ENCODE peak calls at places on chromosome 1, in four cellular contexts. Y, O, H and R are unnamed samples.

GRCh38 chr1:204256531-204256930 is 42.7 kb upstream of the GOLT1A start:
- DNase-seq in Y (no peak), O (no peak), H (no peak), R (no peak)

GRCh38 chr1:110879758-110880606 is 7.0 kb downstream of the CD53 start:
- DNase-seq in Y (no peak), O (no peak), H (no peak), R (no peak)

GRCh38 chr1:183267646-183268431 is 81.8 kb downstream of the LAMC2 start:
- DNase-seq in Y (no peak), O (no peak), H (no peak), R (no peak)

GRCh38 chr1:230642263-230642959 is at the start of gene COG2:
- DNase-seq in Y (peak; percentile 93), O (peak; percentile 88), H (peak; percentile 48), R (peak; percentile 34)

GRCh38 chr1:191963286-191963685 is 195.0 kb upstream of the RGS18 start:
- DNase-seq in Y (no peak), O (no peak), H (no peak), R (no peak)

GRCh38 chr1:245311887-245312286 is 157.1 kb downstream of the KIF26B start:
- DNase-seq in Y (no peak), O (no peak), H (no peak), R (no peak)

GRCh38 chr1:87715471-87715870 is 386.8 kb downstream of the LMO4 start:
- DNase-seq in Y (no peak), O (no peak), H (no peak), R (no peak)

GRCh38 chr1:246151796-246152434 is 355.2 kb downstream of the SMYD3 start:
- DNase-seq in Y (no peak), O (no peak), H (no peak), R (no peak)

GRCh38 chr1:2290595-2291510 is 62.7 kb downstream of the SKI start:
- DNase-seq in Y (peak; percentile 22), O (peak; percentile 51), H (no peak), R (peak; percentile 70)

GRCh38 chr1:37391181-37391949 is 83.0 kb upstream of the ZC3H12A start:
- DNase-seq in Y (no peak), O (no peak), H (peak; percentile 58), R (no peak)

GRCh38 chr1:78227705-78228260 is 182.0 kb downstream of the GIPC2 start:
- DNase-seq in Y (no peak), O (no peak), H (no peak), R (no peak)

GRCh38 chr1:228933753-228934152 is 198.5 kb downstream of the RHOU start:
- DNase-seq in Y (no peak), O (no peak), H (no peak), R (no peak)

GRCh38 chr1:35568975-35569395 is 4.1 kb upstream of the TFAP2E start:
- DNase-seq in Y (peak; percentile 92), O (peak; percentile 36), H (peak; percentile 59), R (peak; percentile 31)

GRCh38 chr1:186754542-186755150 is 74.1 kb upstream of the PLA2G4A start:
- DNase-seq in Y (no peak), O (no peak), H (no peak), R (no peak)

GRCh38 chr1:10755977-10756521 is 40.4 kb downstream of the CASZ1 start:
- DNase-seq in Y (peak; percentile 68), O (no peak), H (peak; percentile 51), R (no peak)

GRCh38 chr1:25562101-25562927 is 18.9 kb downstream of the LDLRAP1 start:
- DNase-seq in Y (no peak), O (no peak), H (no peak), R (no peak)

GRCh38 chr1:2405588-2406295 is 6.6 kb downstream of the PEX10 start:
- DNase-seq in Y (no peak), O (no peak), H (no peak), R (no peak)

GRCh38 chr1:14627608-14628489 is 29.4 kb downstream of the KAZN start:
- DNase-seq in Y (no peak), O (no peak), H (no peak), R (no peak)

GRCh38 chr1:25031966-25032667 is 102.0 kb upstream of the RUNX3 start:
- DNase-seq in Y (no peak), O (no peak), H (no peak), R (no peak)

GRCh38 chr1:34597877-34598514 is 156.9 kb upstream of the GJB5 start:
- DNase-seq in Y (peak; percentile 81), O (peak; percentile 48), H (peak; percentile 53), R (no peak)

GRCh38 chr1:6601865-6602668 is 602 bp downstream of the KLHL21 start:
- DNase-seq in Y (peak; percentile 58), O (peak; percentile 79), H (no peak), R (no peak)

GRCh38 chr1:46526689-46527291 is 24.7 kb downstream of the KNCN start:
- DNase-seq in Y (peak; percentile 75), O (no peak), H (no peak), R (no peak)

GRCh38 chr1:46517010-46517600 is 27.5 kb downstream of the DMBX1 start:
- DNase-seq in Y (peak; percentile 97), O (no peak), H (no peak), R (no peak)

GRCh38 chr1:183753464-183753891 is 51.4 kb upstream of the RGL1 start:
- DNase-seq in Y (no peak), O (no peak), H (no peak), R (no peak)

GRCh38 chr1:25194054-25194453 is 38.2 kb downstream of the SYF2 start:
- DNase-seq in Y (no peak), O (no peak), H (no peak), R (no peak)

GRCh38 chr1:246136477-246136876 is 370.6 kb downstream of the SMYD3 start:
- DNase-seq in Y (no peak), O (no peak), H (no peak), R (no peak)

GRCh38 chr1:215567491-215568286 is 585 bp downstream of the KCTD3 start:
- DNase-seq in Y (peak; percentile 83), O (peak; percentile 68), H (peak; percentile 16), R (no peak)